ENCODE peak calls at places on chromosomes 6 and 20, in four cellular contexts. G is WTC11, H is K562, L is HepG2. W is an unnamed sample.

GRCh38 chr6:161161889-161162624 is 111.8 kb downstream of the AGPAT4 start:
- DNase-seq in G (no peak), H (no peak), L (no peak), W (no peak)

GRCh38 chr6:107369493-107369892 is 89.9 kb downstream of the PDSS2 start:
- DNase-seq in G (no peak), H (no peak), L (no peak), W (no peak)

GRCh38 chr20:51902933-51903332 is 100.6 kb upstream of the SALL4 start:
- DNase-seq in G (no peak), H (no peak), L (no peak), W (no peak)

GRCh38 chr20:38193586-38194105 is 28.6 kb upstream of the TGM2 start:
- DNase-seq in G (no peak), H (no peak), L (no peak), W (no peak)

GRCh38 chr6:131629656-131630055 is 1.6 kb upstream of the MED23 start:
- DNase-seq in G (no peak), H (peak), L (no peak), W (no peak)

GRCh38 chr6:48490658-48491057 is 379.7 kb upstream of the PTCHD4 start:
- DNase-seq in G (no peak), H (no peak), L (no peak), W (no peak)

GRCh38 chr6:1317302-1317815 is 5.5 kb downstream of the FOXQ1 start:
- DNase-seq in G (no peak), H (no peak), L (no peak), W (no peak)

GRCh38 chr6:56686429-56686828 is 43.7 kb upstream of the DST start:
- DNase-seq in G (no peak), H (no peak), L (peak), W (no peak)

GRCh38 chr6:47437592-47437991 is 40.0 kb upstream of the CD2AP start:
- DNase-seq in G (no peak), H (no peak), L (no peak), W (no peak)

GRCh38 chr6:158213925-158214674 is 46.0 kb downstream of the GTF2H5 start:
- DNase-seq in G (peak), H (peak), L (peak), W (peak)
- TF ChIP-seq NR3C1 in G (no peak), H (no peak), L (no peak), W (no peak)

DNA sequence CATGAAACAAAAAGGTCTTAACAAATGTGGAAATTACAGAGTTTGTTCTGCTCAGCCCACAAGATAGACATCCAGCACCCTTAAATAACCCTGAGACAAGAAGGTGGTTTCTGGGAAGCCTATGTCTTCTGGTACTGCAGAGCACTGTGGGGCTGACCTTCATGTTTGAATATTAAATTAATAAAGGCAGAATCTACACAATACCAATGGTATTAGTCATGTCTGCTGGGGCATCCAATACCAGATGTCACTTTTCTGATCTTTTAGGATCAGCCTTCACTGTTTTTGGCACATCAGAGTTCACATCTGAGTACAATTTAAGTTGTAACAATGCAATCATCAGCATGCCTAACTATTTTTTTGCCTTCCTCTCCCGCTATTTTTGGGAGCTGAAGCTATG is 370.3 kb upstream of the RSPO3 start:
- DNase-seq in G (no peak), H (no peak), L (no peak), W (no peak)
- TF ChIP-seq NR3C1 in G (no peak), H (no peak), L (no peak), W (no peak)

DNA sequence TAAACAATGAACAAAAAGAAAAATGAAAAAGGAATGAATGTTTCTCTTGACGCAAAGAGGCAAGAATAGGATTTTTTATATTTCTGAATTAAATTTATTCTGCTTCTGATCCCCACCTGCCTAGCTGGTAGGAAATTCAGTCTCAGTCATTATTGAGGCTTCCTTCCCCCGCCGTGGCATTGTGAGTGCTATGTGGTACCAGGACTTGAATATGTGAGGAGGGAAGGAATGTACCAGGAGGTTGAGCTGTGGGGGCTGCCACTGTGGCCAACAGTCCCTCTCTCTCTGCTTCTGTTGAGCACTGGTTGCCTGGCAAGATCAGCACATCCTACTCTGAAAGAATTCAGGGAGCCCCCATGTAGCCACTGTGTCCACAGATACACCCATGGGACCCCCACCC is 368.1 kb upstream of the JARID2 start:
- DNase-seq in G (no peak), H (no peak), L (no peak), W (no peak)
- TF ChIP-seq NR3C1 in G (no peak), H (no peak), L (no peak), W (no peak)

DNA sequence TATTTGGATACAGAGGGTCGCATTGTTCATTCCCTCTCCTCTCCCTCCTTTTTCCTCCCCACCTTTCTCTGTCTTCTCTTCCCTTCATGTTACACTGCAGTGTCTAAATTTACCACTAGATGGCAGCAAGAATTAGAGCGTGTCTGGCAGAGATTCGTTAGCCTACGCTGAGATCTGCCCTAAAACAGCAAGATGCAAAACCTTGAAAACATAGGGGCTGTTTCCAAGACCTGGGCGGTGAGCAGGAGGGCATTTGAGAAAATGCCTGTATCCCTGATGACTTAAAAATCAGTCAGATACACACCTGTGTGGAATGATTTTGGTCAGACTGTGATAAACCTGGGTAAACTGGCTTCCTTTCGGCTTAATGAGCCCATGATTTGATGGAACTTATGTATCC is 101.5 kb upstream of the ISM1 start:
- DNase-seq in G (peak), H (peak), L (peak), W (peak)
- TF ChIP-seq NR3C1 in G (no peak), H (no peak), L (no peak), W (no peak)

GRCh38 chr20:63228786-63229185 is 6.9 kb upstream of the BIRC7 start:
- DNase-seq in G (no peak), H (peak), L (no peak), W (no peak)

GRCh38 chr20:63225082-63225454 is 9.1 kb upstream of the YTHDF1 start:
- DNase-seq in G (no peak), H (no peak), L (no peak), W (no peak)

GRCh38 chr20:63226020-63226943 is 9.4 kb upstream of the BIRC7 start:
- DNase-seq in G (no peak), H (no peak), L (no peak), W (peak)

GRCh38 chr20:63224272-63225081 is 8.5 kb upstream of the YTHDF1 start:
- DNase-seq in G (no peak), H (peak), L (peak), W (peak)

GRCh38 chr20:63227260-63227659 is 8.4 kb upstream of the BIRC7 start:
- DNase-seq in G (no peak), H (no peak), L (no peak), W (no peak)
- TF ChIP-seq NR3C1 in G (no peak), H (no peak), L (no peak), W (no peak)